ENCODE peak calls at places on chromosome 10, in six cellular contexts. T, Y, F, P, H and J are unnamed samples. For H3K27me3, the result is how much of the 10 kb centered on the place peaks cover.

GRCh38 chr10:88991900-88992237 is 1.3 kb downstream of the FAS start:
- DNase-seq in P (no peak), T (no peak), Y (no peak), H (no peak), F (no peak), J (no peak)

GRCh38 chr10:124378271-124378670 is 40.5 kb downstream of the OAT start:
- DNase-seq in P (no peak), H (no peak), Y (no peak), F (no peak), T (no peak), J (no peak)

GRCh38 chr10:105952153-105952552 is 1212.4 kb downstream of the SORCS1 start:
- DNase-seq in P (no peak), F (no peak), H (peak), Y (peak), T (peak), J (peak)

GRCh38 chr10:34658934-34659333 is 156.2 kb downstream of the PARD3 start:
- DNase-seq in Y (no peak), T (no peak), H (no peak), F (no peak), P (no peak), J (no peak)

GRCh38 chr10:79492256-79492655 is 20.1 kb upstream of the EIF5AL1 start:
- DNase-seq in Y (no peak), F (no peak), H (no peak), T (no peak), P (no peak), J (no peak)

GRCh38 chr10:72248477-72249151 is 25.1 kb upstream of the DDIT4 start:
- DNase-seq in P (peak), T (peak), H (no peak), F (peak), Y (peak), J (peak)

GRCh38 chr10:104123397-104123796 is 1.4 kb downstream of the SFR1 start:
- DNase-seq in H (no peak), T (peak), P (no peak), Y (peak), F (no peak), J (peak)

GRCh38 chr10:72455889-72456588 is 101.3 kb upstream of the DNAJB12 start:
- DNase-seq in P (no peak), Y (peak), T (no peak), F (no peak), H (peak), J (peak)

GRCh38 chr10:19638173-19638872 is 177.9 kb upstream of the PLXDC2 start:
- DNase-seq in P (no peak), H (no peak), F (no peak), T (peak), Y (peak), J (peak)

GRCh38 chr10:33981301-33981700 is 646.8 kb upstream of the NRP1 start:
- DNase-seq in F (no peak), Y (no peak), H (no peak), P (no peak), T (no peak), J (no peak)

GRCh38 chr10:133270773-133271297 is 5.8 kb downstream of the ADAM8 start:
- DNase-seq in T (no peak), Y (no peak), P (no peak), F (no peak), H (no peak), J (no peak)

GRCh38 chr10:122485670-122486069 is 24.3 kb downstream of the HTRA1 start:
- DNase-seq in F (no peak), T (peak), H (no peak), Y (peak), P (no peak), J (no peak)

GRCh38 chr10:7941576-7941975 is 112.9 kb upstream of the GATA3 start:
- DNase-seq in H (no peak), Y (no peak), T (no peak), P (no peak), F (no peak), J (no peak)

GRCh38 chr10:122998360-122998917 is 10.2 kb downstream of the IKZF5 start:
- DNase-seq in T (no peak), F (no peak), P (no peak), H (no peak), Y (no peak), J (no peak)

GRCh38 chr10:81920213-81920829 is 45.3 kb downstream of the NRG3 start:
- DNase-seq in P (no peak), H (peak), Y (no peak), T (no peak), F (no peak), J (no peak)

GRCh38 chr10:6558272-6558671 is 21.8 kb downstream of the PRKCQ start:
- DNase-seq in P (no peak), F (no peak), T (no peak), H (no peak), Y (no peak), J (no peak)

GRCh38 chr10:48531486-48531885 is 73.4 kb downstream of the ARHGAP22 start:
- DNase-seq in F (no peak), Y (no peak), P (no peak), T (no peak), H (no peak), J (no peak)

GRCh38 chr10:79133386-79133785 is 64.6 kb downstream of the ZMIZ1 start:
- DNase-seq in Y (no peak), F (no peak), T (no peak), P (no peak), H (no peak), J (no peak)

GRCh38 chr10:118034755-118035154 is 12.0 kb downstream of the RAB11FIP2 start:
- DNase-seq in H (no peak), P (no peak), T (no peak), Y (peak), F (no peak), J (no peak)

GRCh38 chr10:26860026-26860541 is 674 bp downstream of the ABI1 start:
- DNase-seq in T (peak), H (peak), Y (peak), P (no peak), F (peak), J (peak)

GRCh38 chr10:124612611-124613498 is 131.3 kb downstream of the FAM53B start:
- DNase-seq in H (peak), P (no peak), F (peak), T (no peak), Y (peak), J (no peak)

GRCh38 chr10:59622320-59622901 is 87.2 kb downstream of the SLC16A9 start:
- DNase-seq in Y (peak), P (peak), H (peak), T (peak), F (no peak), J (peak)

GRCh38 chr10:119413738-119414611 is 128.5 kb downstream of the RGS10 start:
- DNase-seq in T (peak), H (no peak), F (no peak), P (no peak), Y (peak), J (no peak)

GRCh38 chr10:77498210-77498609 is 139.4 kb downstream of the KCNMA1 start:
- DNase-seq in P (no peak), F (no peak), T (no peak), H (no peak), Y (no peak), J (no peak)

GRCh38 chr10:86673827-86674581 is 5.7 kb downstream of the LDB3 start:
- DNase-seq in F (no peak), H (peak), P (no peak), T (peak), Y (no peak), J (no peak)

GRCh38 chr10:56633876-56634452 is 272.9 kb upstream of the ZWINT start:
- DNase-seq in Y (no peak), P (no peak), H (no peak), F (no peak), T (no peak), J (no peak)

GRCh38 chr10:71324743-71325142 is 5.7 kb downstream of the SLC29A3 start:
- DNase-seq in H (no peak), P (no peak), F (no peak), Y (no peak), T (no peak), J (no peak)

GRCh38 chr10:72038458-72039001 is 49.8 kb downstream of the SPOCK2 start:
- DNase-seq in F (no peak), P (no peak), T (peak), Y (no peak), H (peak), J (no peak)

GRCh38 chr10:8053446-8054242 is 844 bp upstream of the GATA3 start:
- DNase-seq in P (no peak), H (peak), Y (peak), F (peak), T (peak), J (peak)

GRCh38 chr10:2978111-2978510 is 89.2 kb upstream of the PFKP start:
- DNase-seq in Y (peak), P (no peak), F (no peak), H (peak), T (peak), J (peak)

GRCh38 chr10:124039432-124040086 is 53.8 kb downstream of the CHST15 start:
- DNase-seq in F (no peak), T (no peak), P (no peak), H (no peak), Y (no peak), J (no peak)

GRCh38 chr10:118753331-118753730 is 1.4 kb downstream of the CACUL1 start:
- DNase-seq in H (no peak), F (no peak), T (peak), Y (peak), P (no peak), J (peak)

GRCh38 chr10:84337199-84337598 is 8.8 kb downstream of the CCSER2 start:
- DNase-seq in H (no peak), F (no peak), Y (peak), P (no peak), T (peak), J (peak)

GRCh38 chr10:23021430-23021829 is 73.9 kb upstream of the MSRB2 start:
- DNase-seq in Y (no peak), T (no peak), F (no peak), H (no peak), P (no peak), J (no peak)

GRCh38 chr10:68813554-68813953 is 13.8 kb upstream of the STOX1 start:
- DNase-seq in F (no peak), Y (no peak), T (peak), P (no peak), H (peak), J (no peak)

GRCh38 chr10:68816796-68817412 is 10.4 kb upstream of the STOX1 start:
- DNase-seq in F (no peak), Y (no peak), P (peak), H (no peak), T (no peak), J (no peak)

GRCh38 chr10:68811367-68812009 is 15.8 kb upstream of the STOX1 start:
- DNase-seq in F (no peak), Y (no peak), H (no peak), T (no peak), P (no peak), J (no peak)

DNA sequence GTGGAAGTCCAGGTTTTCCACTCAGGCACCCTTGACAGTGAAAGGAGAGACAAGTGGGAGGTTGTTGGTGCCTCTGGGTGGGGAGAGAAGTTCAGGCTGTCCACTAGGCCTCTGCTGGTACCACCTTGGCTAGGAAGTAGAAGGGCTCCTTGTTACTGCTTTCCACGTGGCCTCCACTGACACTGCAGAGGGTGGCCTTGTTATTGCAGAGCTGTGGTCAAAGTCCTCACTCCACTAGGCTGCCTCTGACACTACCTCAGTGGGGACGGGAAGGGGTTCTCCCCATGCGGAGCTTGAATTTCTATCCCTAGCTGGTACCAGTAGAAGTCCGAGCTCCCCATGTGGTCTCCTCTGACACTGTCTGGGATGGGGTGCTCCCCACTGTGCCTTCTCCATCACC is 14.9 kb upstream of the STOX1 start:
- DNase-seq in Y (no peak), T (no peak), F (no peak), H (no peak), P (no peak), J (no peak)
- H3K27me3 ChIP-seq in Y (under half), T (under half), F (under half), H (under half), P (under half), J (under half)

DNA sequence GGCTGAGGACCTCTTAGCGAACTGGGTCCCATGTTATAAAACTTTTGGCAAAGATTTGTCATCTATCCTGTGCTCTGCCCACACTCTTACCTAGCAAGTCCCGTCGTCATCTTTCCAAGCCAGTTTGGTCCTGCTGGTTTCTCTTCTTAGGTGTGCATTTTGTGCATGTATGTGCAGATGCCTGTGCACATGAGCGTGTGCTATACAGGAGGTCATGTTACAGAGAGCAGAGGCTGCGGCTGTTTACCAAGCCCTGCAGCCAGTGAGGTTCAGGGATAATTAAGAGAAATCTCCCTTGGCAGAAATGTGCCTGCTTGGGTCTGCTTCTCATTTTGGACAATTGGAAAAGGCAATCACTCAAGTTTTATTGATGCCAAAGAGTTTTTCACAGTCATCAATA is 361.2 kb upstream of the ZNF32 start:
- DNase-seq in T (no peak), P (no peak), H (no peak), Y (no peak), F (no peak), J (no peak)
- H3K4me3 ChIP-seq in T (no peak), P (no peak), H (no peak), Y (no peak), F (no peak), J (no peak)

GRCh38 chr10:101225846-101226361 is 3.4 kb downstream of the LBX1 start:
- DNase-seq in T (no peak), Y (no peak), P (no peak), F (no peak), H (no peak), J (no peak)
- H3K27me3 ChIP-seq in T (half or more), Y (half or more), P (half or more), F (half or more), H (half or more), J (half or more)

GRCh38 chr10:28808693-28809092 is 131.4 kb downstream of the BAMBI start:
- DNase-seq in T (no peak), P (no peak), Y (no peak), H (no peak), F (no peak), J (no peak)

GRCh38 chr10:28805390-28805789 is 128.1 kb downstream of the BAMBI start:
- DNase-seq in P (no peak), Y (no peak), T (no peak), F (no peak), H (no peak), J (no peak)

GRCh38 chr10:28807760-28808613 is 130.7 kb downstream of the BAMBI start:
- DNase-seq in F (no peak), P (no peak), H (no peak), T (no peak), Y (peak), J (peak)

GRCh38 chr10:28806481-28806880 is 129.2 kb downstream of the BAMBI start:
- DNase-seq in T (no peak), H (no peak), P (no peak), Y (peak), F (no peak), J (no peak)

GRCh38 chr10:28806951-28807759 is 129.8 kb downstream of the BAMBI start:
- DNase-seq in P (no peak), T (no peak), H (no peak), Y (peak), F (no peak), J (no peak)
- H3K4me3 ChIP-seq in P (no peak), T (no peak), H (no peak), Y (peak), F (no peak), J (no peak)

GRCh38 chr10:127918570-127918969 is 11.7 kb downstream of the PTPRE start:
- DNase-seq in F (no peak), P (no peak), H (no peak), T (no peak), Y (no peak), J (no peak)
- H3K27me3 ChIP-seq in F (under half), P (under half), H (under half), T (under half), Y (under half), J (under half)

DNA sequence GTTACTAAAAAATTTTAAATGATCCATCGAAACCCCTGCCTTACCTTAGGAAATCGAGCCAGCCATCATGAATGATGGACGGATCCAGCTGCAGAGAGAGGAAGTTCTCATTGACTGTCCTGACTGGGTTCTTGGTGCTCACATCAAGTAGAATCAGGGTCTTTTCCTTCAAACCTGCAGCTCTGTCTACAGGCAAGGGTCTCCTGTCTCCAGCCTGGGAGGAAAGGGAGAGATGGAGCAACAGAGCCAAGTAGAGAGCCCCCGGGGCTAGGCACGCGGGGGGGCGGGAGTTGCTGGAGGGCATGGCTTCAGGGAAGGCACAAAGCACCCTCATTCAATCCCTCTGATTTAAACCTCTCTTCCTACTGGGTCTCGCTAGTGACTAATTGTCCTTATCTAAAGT is at the start of gene HPSE2:
- DNase-seq in P (no peak), F (no peak), Y (peak), H (peak), T (no peak), J (no peak)
- H3K4me3 ChIP-seq in P (no peak), F (peak), Y (peak), H (peak), T (peak), J (no peak)